ENCODE peak calls at places on chromosome 2, in nine cellular contexts. Y is activated T-cell treated with anti-CD3 and anti-CD28 coated beads for 1 hour, K is SJCRH30, D is prostate gland, T is COR-L47, N is ACHN, W is fibroblast of pulmonary artery, G is ascending aorta, L is posterior vena cava. I is an unnamed sample.

GRCh38 chr2:7010376-7010775 is 93.2 kb downstream of the RNF144A start:
- DNase-seq in Y (no peak), K (no peak), D (no peak), T (no peak), N (no peak), W (peak; percentile 94), G (no peak), L (no peak), I (peak; percentile 99)

GRCh38 chr2:239140346-239141020 is 260.3 kb downstream of the HDAC4 start:
- DNase-seq in Y (no peak), K (no peak), D (no peak), T (no peak), N (no peak), W (no peak), G (no peak), L (no peak), I (no peak)

GRCh38 chr2:30444283-30444682 is 2.8 kb upstream of the LCLAT1 start:
- DNase-seq in Y (no peak), K (no peak), D (no peak), T (no peak), N (no peak), W (no peak), G (no peak), L (no peak), I (no peak)

GRCh38 chr2:173410579-173410978 is 55.9 kb downstream of the CDCA7 start:
- DNase-seq in Y (no peak), K (no peak), D (no peak), T (no peak), N (no peak), W (no peak), G (no peak), L (no peak), I (no peak)

GRCh38 chr2:20356042-20356441 is 5.4 kb upstream of the PUM2 start:
- DNase-seq in Y (no peak), K (peak; percentile 83), D (peak; percentile 86), T (peak; percentile 2), N (peak; percentile 72), W (peak; percentile 82), G (no peak), L (no peak), I (peak; percentile 100)

GRCh38 chr2:170740660-170741059 is 25.5 kb downstream of the SP5 start:
- DNase-seq in Y (no peak), K (no peak), D (no peak), T (no peak), N (no peak), W (no peak), G (no peak), L (no peak), I (no peak)

GRCh38 chr2:106970471-106971261 is 84.7 kb upstream of the ST6GAL2 start:
- DNase-seq in Y (no peak), K (no peak), D (no peak), T (no peak), N (no peak), W (peak; percentile 55), G (no peak), L (no peak), I (no peak)

GRCh38 chr2:10236571-10237391 is 65.9 kb upstream of the HPCAL1 start:
- DNase-seq in Y (no peak), K (no peak), D (no peak), T (no peak), N (no peak), W (no peak), G (no peak), L (peak; percentile 44), I (no peak)

I was measured in astrocyte of the cerebellum.